ENCODE peak calls at places on chromosomes 12 and 14, in eight cellular contexts. S is mucosa of descending colon, N is endothelial cell, M is cardiac fibroblast, A is HuH-7, B is mammary epithelial cell, Y is NCI-H446, W is Calu3. D is an unnamed sample.

GRCh38 chr12:119672194-119672593 is 4.3 kb downstream of the PRKAB1 start:
- DNase-seq in S (no peak), N (no peak), M (no peak), A (no peak), B (no peak), Y (no peak), W (no peak), D (no peak)

GRCh38 chr14:32038876-32039275 is 38.2 kb upstream of the ARHGAP5 start:
- DNase-seq in S (no peak), N (no peak), M (no peak), A (no peak), B (no peak), Y (no peak), W (no peak), D (no peak)

GRCh38 chr12:10101648-10102220 is 2.9 kb upstream of the CLEC1A start:
- DNase-seq in S (no peak), N (no peak), M (no peak), A (no peak), B (no peak), Y (no peak), W (no peak), D (no peak)

GRCh38 chr14:78104655-78105054 is 65.5 kb upstream of the NRXN3 start:
- DNase-seq in S (no peak), N (no peak), M (no peak), A (no peak), B (no peak), Y (no peak), W (no peak), D (no peak)

GRCh38 chr14:103008768-103009342 is 48.5 kb downstream of the CDC42BPB start:
- DNase-seq in S (no peak), N (no peak), M (peak), A (no peak), B (no peak), Y (no peak), W (no peak), D (no peak)

GRCh38 chr12:56763753-56764657 is 881 bp downstream of the HSD17B6 start:
- DNase-seq in S (no peak), N (no peak), M (peak), A (no peak), B (no peak), Y (no peak), W (no peak), D (no peak)

GRCh38 chr12:124488520-124488919 is 78.9 kb downstream of the NCOR2 start:
- DNase-seq in S (no peak), N (no peak), M (no peak), A (no peak), B (no peak), Y (no peak), W (no peak), D (no peak)

GRCh38 chr12:18383203-18383602 is 121.9 kb downstream of the PIK3C2G start:
- DNase-seq in S (no peak), N (no peak), M (peak), A (peak), B (peak), Y (no peak), W (peak), D (no peak)

GRCh38 chr14:24072436-24072835 is 1.1 kb downstream of the CPNE6 start:
- DNase-seq in S (peak), N (no peak), M (no peak), A (no peak), B (no peak), Y (peak), W (no peak), D (no peak)

GRCh38 chr12:11980133-11980532 is 90.6 kb upstream of the BCL2L14 start:
- DNase-seq in S (no peak), N (no peak), M (no peak), A (no peak), B (no peak), Y (no peak), W (no peak), D (no peak)

GRCh38 chr14:78104130-78104529 is 66.0 kb upstream of the NRXN3 start:
- DNase-seq in S (no peak), N (no peak), M (no peak), A (no peak), B (no peak), Y (no peak), W (no peak), D (no peak)

GRCh38 chr12:25054783-25055144 is 105.9 kb upstream of the BCAT1 start:
- DNase-seq in S (no peak), N (no peak), M (no peak), A (no peak), B (peak), Y (no peak), W (no peak), D (no peak)

GRCh38 chr14:76953196-76953945 is 75.1 kb downstream of the IRF2BPL start:
- DNase-seq in S (peak), N (no peak), M (peak), A (no peak), B (peak), Y (no peak), W (peak), D (peak)

GRCh38 chr14:69716483-69717187 is 50.3 kb upstream of the SRSF5 start:
- DNase-seq in S (no peak), N (no peak), M (peak), A (no peak), B (peak), Y (no peak), W (no peak), D (no peak)

GRCh38 chr12:67484788-67485480 is 163.6 kb upstream of the DYRK2 start:
- DNase-seq in S (no peak), N (no peak), M (no peak), A (no peak), B (no peak), Y (no peak), W (no peak), D (no peak)

GRCh38 chr12:111823891-111824290 is 18.1 kb upstream of the MAPKAPK5 start:
- DNase-seq in S (no peak), N (no peak), M (no peak), A (no peak), B (no peak), Y (no peak), W (no peak), D (no peak)

GRCh38 chr12:105025890-105026289 is 39.8 kb downstream of the NOPCHAP1 start:
- DNase-seq in S (no peak), N (no peak), M (peak), A (no peak), B (no peak), Y (peak), W (no peak), D (no peak)

GRCh38 chr14:100785338-100785615 is 40.6 kb upstream of the MEG3 start:
- DNase-seq in S (no peak), N (no peak), M (no peak), A (no peak), B (no peak), Y (no peak), W (no peak), D (no peak)

GRCh38 chr12:8493084-8493483 is 20.2 kb upstream of the CLEC4D start:
- DNase-seq in S (no peak), N (no peak), M (no peak), A (no peak), B (no peak), Y (no peak), W (no peak), D (no peak)

GRCh38 chr14:105173901-105174894 is 5.6 kb upstream of the JAG2 start:
- DNase-seq in S (peak), N (no peak), M (no peak), A (no peak), B (no peak), Y (no peak), W (no peak), D (no peak)

GRCh38 chr14:26323781-26324363 is 274.0 kb downstream of the NOVA1 start:
- DNase-seq in S (no peak), N (no peak), M (no peak), A (no peak), B (no peak), Y (no peak), W (no peak), D (no peak)

GRCh38 chr12:28390716-28391452 is 200.6 kb downstream of the CCDC91 start:
- DNase-seq in S (no peak), N (no peak), M (peak), A (no peak), B (no peak), Y (no peak), W (no peak), D (no peak)

GRCh38 chr12:63882844-63883243 is 38.3 kb downstream of the SRGAP1 start:
- DNase-seq in S (no peak), N (no peak), M (peak), A (no peak), B (no peak), Y (peak), W (no peak), D (peak)

GRCh38 chr12:114661245-114661644 is 22.7 kb downstream of the TBX3 start:
- DNase-seq in S (no peak), N (no peak), M (no peak), A (no peak), B (no peak), Y (no peak), W (no peak), D (no peak)

GRCh38 chr12:6067152-6067916 is 57.1 kb downstream of the VWF start:
- DNase-seq in S (no peak), N (peak), M (peak), A (peak), B (no peak), Y (peak), W (peak), D (peak)

GRCh38 chr14:36284971-36285595 is 35.4 kb downstream of the MBIP start:
- DNase-seq in S (no peak), N (no peak), M (no peak), A (no peak), B (no peak), Y (no peak), W (no peak), D (no peak)

GRCh38 chr12:49962861-49963765 is 1.4 kb downstream of the AQP5 start:
- DNase-seq in S (no peak), N (no peak), M (peak), A (no peak), B (peak), Y (no peak), W (peak), D (no peak)

GRCh38 chr14:101827286-101827685 is 65.8 kb downstream of the PPP2R5C start:
- DNase-seq in S (no peak), N (no peak), M (no peak), A (no peak), B (no peak), Y (no peak), W (no peak), D (no peak)

GRCh38 chr14:56119221-56119967 is 1.2 kb downstream of the PELI2 start:
- DNase-seq in S (no peak), N (peak), M (peak), A (peak), B (no peak), Y (no peak), W (peak), D (peak)

GRCh38 chr14:56394826-56395543 is 184.6 kb upstream of the TMEM260 start:
- DNase-seq in S (no peak), N (no peak), M (no peak), A (no peak), B (no peak), Y (no peak), W (no peak), D (no peak)

GRCh38 chr14:106044949-106045596 is 518.7 kb downstream of the TMEM121 start:
- DNase-seq in S (peak), N (no peak), M (no peak), A (peak), B (no peak), Y (no peak), W (peak), D (peak)

GRCh38 chr14:91801358-91801757 is 66.0 kb downstream of the TC2N start:
- DNase-seq in S (no peak), N (no peak), M (no peak), A (no peak), B (no peak), Y (no peak), W (no peak), D (no peak)

GRCh38 chr14:75982724-75983358 is 1.0 kb upstream of the TGFB3 start:
- DNase-seq in S (peak), N (no peak), M (peak), A (peak), B (peak), Y (no peak), W (no peak), D (no peak)

GRCh38 chr14:57866199-57866755 is 385 bp upstream of the SLC35F4 start:
- DNase-seq in S (no peak), N (no peak), M (no peak), A (no peak), B (no peak), Y (no peak), W (no peak), D (no peak)

D was measured in ELF-1.